ENCODE peak calls at places on chromosomes 16 and 17, in four cellular contexts. L, B, A and X are unnamed samples.

GRCh38 chr16:8655184-8655717 is 19.2 kb upstream of the ABAT start:
- DNase-seq in L (no peak), A (no peak), B (no peak), X (no peak)

GRCh38 chr17:45646288-45646988 is 137.7 kb upstream of the CRHR1 start:
- DNase-seq in A (no peak), B (no peak), L (no peak), X (no peak)

GRCh38 chr17:19341641-19342610 is 20.6 kb downstream of the B9D1 start:
- DNase-seq in L (no peak), A (no peak), B (peak; percentile 49), X (no peak)

GRCh38 chr17:50765454-50766221 is 1.7 kb downstream of the ANKRD40CL start:
- DNase-seq in A (no peak), B (no peak), L (no peak), X (no peak)

GRCh38 chr16:46900464-46901235 is 16.5 kb downstream of the GPT2 start:
- DNase-seq in B (peak; percentile 79), A (no peak), L (no peak), X (no peak)

GRCh38 chr16:72860726-72861562 is 187.0 kb downstream of the ZFHX3 start:
- DNase-seq in L (no peak), A (no peak), B (no peak), X (no peak)

GRCh38 chr16:85579199-85579598 is 33.9 kb upstream of the GSE1 start:
- DNase-seq in L (no peak), A (no peak), B (no peak), X (no peak)

GRCh38 chr16:64702415-64702814 is 419.4 kb downstream of the CDH11 start:
- DNase-seq in L (no peak), B (no peak), A (no peak), X (no peak)

GRCh38 chr16:29745853-29746345 is at the start of gene C16orf54:
- DNase-seq in L (no peak), A (peak; percentile 44), B (no peak), X (peak; percentile 5)

GRCh38 chr17:57916925-57917858 is 38.0 kb downstream of the CUEDC1 start:
- DNase-seq in B (no peak), L (no peak), A (no peak), X (peak; percentile 67)

GRCh38 chr17:49438439-49438861 is 23.8 kb upstream of the PHB1 start:
- DNase-seq in B (peak; percentile 43), L (no peak), A (no peak), X (no peak)

GRCh38 chr16:57551057-57551456 is 8.6 kb downstream of the ADGRG5 start:
- DNase-seq in A (no peak), B (no peak), L (no peak), X (no peak)

GRCh38 chr17:18267927-18268711 is 7.7 kb downstream of the MIEF2 start:
- DNase-seq in L (no peak), B (no peak), A (no peak), X (no peak)

GRCh38 chr17:77018504-77018903 is 122.3 kb upstream of the SEC14L1 start:
- DNase-seq in A (no peak), B (no peak), L (no peak), X (no peak)

GRCh38 chr16:56093055-56093454 is 98.2 kb upstream of the GNAO1 start:
- DNase-seq in A (no peak), L (no peak), B (no peak), X (no peak)

GRCh38 chr16:87350031-87350430 is 32.8 kb upstream of the C16orf95 start:
- DNase-seq in B (no peak), L (no peak), A (no peak), X (no peak)

GRCh38 chr17:70168044-70168978 is 1.0 kb upstream of the KCNJ2 start:
- DNase-seq in A (no peak), L (peak; percentile 72), B (peak; percentile 54), X (no peak)

GRCh38 chr16:84937196-84937935 is 74.0 kb downstream of the ZDHHC7 start:
- DNase-seq in B (no peak), A (no peak), L (no peak), X (no peak)